ENCODE peak calls at places on chromosomes 5 and 9, in six cellular contexts. P is fibroblast of lung, B is DND-41, T is suprapubic skin, R is colonic mucosa, M is heart right ventricle. G is an unnamed sample.

GRCh38 chr5:138755084-138755748 is 2.0 kb downstream of the CTNNA1 start:
- DNase-seq in T (peak; percentile 18), M (no peak), R (no peak), B (no peak), P (no peak), G (no peak)

GRCh38 chr9:95620722-95621121 is 104.0 kb upstream of the PTCH1 start:
- DNase-seq in M (no peak), R (no peak), B (no peak), T (peak; percentile 26), P (no peak), G (no peak)

GRCh38 chr5:172450861-172451695 is 3.2 kb downstream of the SH3PXD2B start:
- DNase-seq in T (peak; percentile 76), B (peak; percentile 54), R (no peak), M (no peak), P (peak; percentile 58), G (no peak)

GRCh38 chr9:108665856-108666784 is 189.7 kb downstream of the ACTL7B start:
- DNase-seq in P (peak; percentile 15), T (no peak), B (no peak), R (no peak), M (no peak), G (no peak)

GRCh38 chr5:44536650-44537260 is 147.5 kb upstream of the FGF10 start:
- DNase-seq in P (peak; percentile 65), T (no peak), B (peak; percentile 6), M (peak; percentile 18), R (no peak), G (no peak)

GRCh38 chr5:150113047-150113744 is 26.8 kb upstream of the CSF1R start:
- DNase-seq in R (peak; percentile 18), T (peak; percentile 73), B (no peak), P (no peak), M (no peak), G (no peak)

GRCh38 chr9:76896035-76896434 is 9.9 kb downstream of the PRUNE2 start:
- DNase-seq in M (no peak), P (no peak), R (no peak), T (no peak), B (no peak), G (no peak)

GRCh38 chr5:360277-361027 is 38.9 kb downstream of the AHRR start:
- DNase-seq in M (no peak), R (no peak), B (no peak), P (no peak), T (peak; percentile 28), G (no peak)

GRCh38 chr5:108212775-108213346 is 169.0 kb downstream of the FBXL17 start:
- DNase-seq in R (no peak), P (peak; percentile 24), M (no peak), T (no peak), B (no peak), G (no peak)

GRCh38 chr9:32554107-32554506 is 1.7 kb upstream of the TOPORS start:
- DNase-seq in M (no peak), R (no peak), T (no peak), P (peak; percentile 41), B (no peak), G (no peak)

GRCh38 chr9:128434340-128434739 is 13.7 kb downstream of the CERCAM start:
- DNase-seq in B (no peak), P (no peak), R (no peak), M (no peak), T (no peak), G (no peak)

GRCh38 chr5:179797741-179798140 is 4.0 kb downstream of the LTC4S start:
- DNase-seq in R (no peak), P (no peak), T (peak; percentile 71), B (no peak), M (no peak), G (no peak)

GRCh38 chr9:11726659-11727058 is 966.5 kb upstream of the TYRP1 start:
- DNase-seq in B (no peak), T (no peak), P (no peak), M (no peak), R (no peak), G (no peak)

GRCh38 chr9:128070874-128071273 is 2.8 kb downstream of the SLC25A25 start:
- DNase-seq in M (no peak), B (no peak), T (no peak), P (no peak), R (no peak), G (no peak)

GRCh38 chr5:77850536-77851228 is 74.5 kb upstream of the TBCA start:
- DNase-seq in P (no peak), R (no peak), T (no peak), M (no peak), B (no peak), G (no peak)

GRCh38 chr5:79846198-79846521 is 144.9 kb downstream of the MTX3 start:
- DNase-seq in R (no peak), P (no peak), M (no peak), T (no peak), B (no peak), G (no peak)

GRCh38 chr5:38450627-38451371 is 105.6 kb downstream of the LIFR start:
- DNase-seq in B (no peak), R (no peak), P (peak; percentile 63), M (no peak), T (no peak), G (no peak)

GRCh38 chr5:77643654-77644404 is 5.3 kb upstream of the OTP start:
- DNase-seq in B (no peak), T (no peak), R (no peak), P (no peak), M (no peak), G (no peak)

GRCh38 chr5:14222182-14222581 is 79.0 kb downstream of the TRIO start:
- DNase-seq in T (no peak), M (no peak), R (no peak), B (no peak), P (no peak), G (no peak)

GRCh38 chr9:135258461-135258860 is 171.0 kb downstream of the OLFM1 start:
- DNase-seq in B (no peak), M (no peak), T (no peak), P (no peak), R (no peak), G (no peak)

GRCh38 chr9:69297300-69297980 is 27.6 kb upstream of the ENTREP1 start:
- DNase-seq in B (no peak), T (no peak), P (no peak), R (no peak), M (no peak), G (no peak)

GRCh38 chr9:127970401-127971313 is 10.1 kb downstream of the EEIG1 start:
- DNase-seq in R (no peak), M (no peak), P (no peak), B (no peak), T (no peak), G (no peak)

GRCh38 chr9:124038790-124039633 is 27.4 kb downstream of the LHX2 start:
- DNase-seq in P (no peak), R (no peak), B (no peak), T (no peak), M (no peak), G (no peak)

GRCh38 chr9:23934291-23934690 is 108.3 kb upstream of the ELAVL2 start:
- DNase-seq in T (no peak), P (no peak), M (no peak), B (no peak), R (no peak), G (no peak)

DNA sequence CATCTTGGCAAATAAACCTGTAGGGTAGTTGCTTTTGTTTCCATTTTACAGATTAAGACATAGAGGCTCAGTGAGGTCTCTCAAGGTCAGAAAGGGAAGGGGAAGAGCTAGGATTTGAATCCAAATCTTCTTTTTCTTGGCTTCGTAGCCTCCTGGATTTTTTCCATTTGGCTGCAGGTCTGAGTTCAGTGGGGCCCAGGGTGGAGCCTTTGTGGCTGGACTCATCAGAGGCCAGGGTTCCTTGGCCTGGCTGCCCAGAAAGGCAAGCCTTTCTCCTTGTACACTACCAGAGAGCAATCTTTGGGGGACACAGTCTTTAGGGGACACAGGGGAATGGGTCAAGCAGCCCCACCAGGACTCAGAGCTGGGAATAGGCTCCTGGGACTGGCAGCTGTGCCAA is 10.5 kb upstream of the TRAF1 start:
- DNase-seq in B (no peak), R (no peak), T (no peak), P (no peak), M (no peak), G (no peak)
- H3K4me1 ChIP-seq in B (peaks cover 37% of the 10 kb centered on the region), R (peaks cover 5% of the 10 kb centered on the region), T (peaks cover 61% of the 10 kb centered on the region), P (peaks cover 27% of the 10 kb centered on the region), M (peaks cover 52% of the 10 kb centered on the region), G (peaks cover 16% of the 10 kb centered on the region)

GRCh38 chr5:56147679-56148230 is 85.4 kb downstream of the ANKRD55 start:
- DNase-seq in B (no peak), R (no peak), T (no peak), P (no peak), M (no peak), G (no peak)
- H3K4me1 ChIP-seq in B (peaks cover 13% of the 10 kb centered on the region), R (no peaks in the 10 kb centered on the region), T (peaks cover 3% of the 10 kb centered on the region), P (no peaks in the 10 kb centered on the region), M (peaks cover 8% of the 10 kb centered on the region), G (no peaks in the 10 kb centered on the region)

GRCh38 chr5:88839238-88839637 is 43.7 kb downstream of the MEF2C start:
- DNase-seq in M (no peak), P (no peak), B (no peak), R (no peak), T (no peak), G (no peak)
- H3K4me1 ChIP-seq in M (peaks cover 91% of the 10 kb centered on the region), P (no peaks in the 10 kb centered on the region), B (no peaks in the 10 kb centered on the region), R (no peaks in the 10 kb centered on the region), T (no peaks in the 10 kb centered on the region), G (no peaks in the 10 kb centered on the region)

GRCh38 chr5:66927140-66927539 is 269.5 kb downstream of the CD180 start:
- DNase-seq in B (no peak), T (no peak), P (no peak), R (no peak), M (no peak), G (no peak)
- H3K4me1 ChIP-seq in B (no peaks in the 10 kb centered on the region), T (no peaks in the 10 kb centered on the region), P (no peaks in the 10 kb centered on the region), R (no peaks in the 10 kb centered on the region), M (peaks cover 6% of the 10 kb centered on the region), G (no peaks in the 10 kb centered on the region)

GRCh38 chr9:121285835-121286687 is 18.1 kb downstream of the GSN start:
- DNase-seq in B (no peak), M (peak; percentile 82), P (peak; percentile 63), R (peak; percentile 64), T (peak; percentile 83), G (peak; percentile 45)
- H3K4me1 ChIP-seq in B (no peaks in the 10 kb centered on the region), M (peaks cover 100% of the 10 kb centered on the region), P (peaks cover 56% of the 10 kb centered on the region), R (peaks cover 47% of the 10 kb centered on the region), T (peaks cover 97% of the 10 kb centered on the region), G (peaks cover 9% of the 10 kb centered on the region)

DNA sequence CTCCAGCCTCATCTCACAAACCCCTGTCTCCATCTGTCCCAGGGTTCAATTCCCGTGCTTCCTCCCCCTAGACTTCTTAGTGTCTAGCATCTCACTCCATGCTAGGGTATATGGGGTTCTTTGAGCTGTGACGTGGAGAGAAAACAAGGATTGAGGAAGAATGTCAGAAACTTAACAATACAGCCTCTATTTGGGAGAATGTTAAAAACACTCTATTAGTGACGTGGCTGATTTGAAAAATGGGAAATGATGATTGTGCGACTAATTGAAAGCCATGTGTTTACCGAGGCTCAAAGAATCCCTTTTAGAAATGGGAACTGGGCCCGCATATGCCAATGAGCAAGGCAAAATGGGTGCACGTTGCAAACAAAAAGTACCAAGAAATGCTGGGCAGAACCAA is 72.7 kb upstream of the TBC1D2 start:
- DNase-seq in P (no peak), M (no peak), R (no peak), B (no peak), T (no peak), G (no peak)
- H3K4me1 ChIP-seq in P (peaks cover 16% of the 10 kb centered on the region), M (no peaks in the 10 kb centered on the region), R (no peaks in the 10 kb centered on the region), B (no peaks in the 10 kb centered on the region), T (no peaks in the 10 kb centered on the region), G (no peaks in the 10 kb centered on the region)

DNA sequence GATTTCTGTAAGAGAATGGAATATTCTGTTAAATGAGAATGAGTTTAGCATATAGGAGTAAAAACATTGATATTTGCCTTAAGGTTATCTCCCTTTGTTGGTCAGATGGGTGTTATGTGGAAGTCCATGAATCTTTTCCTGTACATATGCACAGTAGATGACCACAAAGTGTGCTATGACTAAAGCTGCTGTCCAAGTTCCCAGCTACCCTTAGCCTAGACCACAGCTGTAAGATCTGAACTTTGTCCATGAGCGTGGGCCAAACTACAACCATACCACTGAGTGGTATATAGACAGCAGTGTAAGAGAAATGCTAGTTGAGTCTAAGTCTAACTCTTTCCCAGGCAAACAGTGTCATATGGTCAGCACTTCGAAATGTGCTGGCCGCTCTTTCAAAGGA is 48.8 kb downstream of the CD180 start:
- DNase-seq in T (no peak), R (no peak), P (peak; percentile 73), B (no peak), M (no peak), G (no peak)
- H3K4me1 ChIP-seq in T (no peaks in the 10 kb centered on the region), R (no peaks in the 10 kb centered on the region), P (no peaks in the 10 kb centered on the region), B (no peaks in the 10 kb centered on the region), M (no peaks in the 10 kb centered on the region), G (no peaks in the 10 kb centered on the region)